ENCODE peak calls at places on chromosomes 4 and X, in four cellular contexts. S is thoracic aorta; A is effector memory CD4-positive, alpha-beta T cell; D is heart left ventricle. J is an unnamed sample.

GRCh38 chr4:26308573-26308972 is 12.2 kb upstream of the RBPJ start:
- DNase-seq in S (no peak), A (no peak), D (no peak), J (no peak)

GRCh38 chr4:41749650-41750049 is 1.1 kb upstream of the PHOX2B start:
- DNase-seq in S (no peak), A (no peak), D (no peak), J (no peak)

GRCh38 chr4:15163284-15163645 is 161.0 kb downstream of the CPEB2 start:
- DNase-seq in S (no peak), A (no peak), D (no peak), J (no peak)

GRCh38 chr4:244471-244870 is 60.8 kb downstream of the ZNF732 start:
- DNase-seq in S (no peak), A (peak), D (peak), J (peak)

GRCh38 chrX:15524417-15524816 is 23.8 kb downstream of the BMX start:
- DNase-seq in S (no peak), A (no peak), D (no peak), J (no peak)

GRCh38 chrX:21905976-21906375 is 34.5 kb upstream of the SMS start:
- DNase-seq in S (no peak), A (no peak), D (no peak), J (no peak)

GRCh38 chr4:154559931-154560801 is 2.6 kb upstream of the FGB start:
- DNase-seq in S (no peak), A (no peak), D (no peak), J (no peak)

GRCh38 chr4:7842384-7843279 is 97.0 kb downstream of the AFAP1 start:
- DNase-seq in S (peak), A (no peak), D (peak), J (no peak)

GRCh38 chr4:1683371-1683902 is 676 bp downstream of the FAM53A start:
- DNase-seq in S (no peak), A (no peak), D (no peak), J (no peak)

GRCh38 chr4:147644471-147644870 is 27.3 kb downstream of the TMEM184C start:
- DNase-seq in S (no peak), A (no peak), D (no peak), J (no peak)

GRCh38 chrX:137031517-137032377 is 2.0 kb downstream of the GPR101 start:
- DNase-seq in S (no peak), A (peak), D (no peak), J (no peak)

GRCh38 chrX:134571831-134572230 is 86.4 kb downstream of the PLAC1 start:
- DNase-seq in S (no peak), A (no peak), D (no peak), J (no peak)

J was measured in substantia nigra.